ENCODE peak calls at places on chromosomes 3 and 15, in eight cellular contexts. N is brain microvascular endothelial cell, L is body of pancreas, B is tibial nerve, I is dorsolateral prefrontal cortex, X is sigmoid colon, F is uterus, H is PC-9. D is an unnamed sample.

GRCh38 chr15:57751177-57751800 is 44.8 kb downstream of the POLR2M start:
- DNase-seq in I (no peak), H (no peak), F (no peak), N (peak), X (no peak), B (no peak), L (no peak), D (peak)

GRCh38 chr3:127574880-127575878 is 15.4 kb downstream of the TPRA1 start:
- DNase-seq in X (peak), B (peak), L (peak), I (peak), H (peak), F (peak), N (peak), D (peak)

GRCh38 chr15:93719941-93720351 is 511.4 kb upstream of the MCTP2 start:
- DNase-seq in X (no peak), H (no peak), I (no peak), L (no peak), N (peak), F (no peak), B (no peak), D (peak)

GRCh38 chr3:111917300-111917699 is 58.2 kb downstream of the PHLDB2 start:
- DNase-seq in I (no peak), N (peak), B (no peak), L (no peak), X (no peak), F (no peak), H (peak), D (no peak)

GRCh38 chr15:90947577-90948357 is 6.9 kb upstream of the RCCD1 start:
- DNase-seq in B (no peak), H (no peak), F (no peak), X (no peak), N (no peak), L (no peak), I (no peak), D (no peak)

GRCh38 chr3:192745150-192745549 is 17.8 kb upstream of the FGF12 start:
- DNase-seq in I (no peak), H (peak), F (no peak), N (no peak), B (no peak), L (no peak), X (no peak), D (no peak)

GRCh38 chr3:77189258-77189657 is 149.4 kb downstream of the ROBO2 start:
- DNase-seq in X (no peak), I (no peak), B (no peak), H (no peak), F (no peak), L (no peak), N (no peak), D (no peak)

GRCh38 chr3:101813817-101814440 is 34.9 kb downstream of the NXPE3 start:
- DNase-seq in H (no peak), F (no peak), X (no peak), L (no peak), N (no peak), B (no peak), I (no peak), D (no peak)

GRCh38 chr3:143121240-143122088 is 1.9 kb downstream of the CHST2 start:
- DNase-seq in N (peak), B (no peak), H (no peak), I (peak), X (no peak), F (peak), L (peak), D (peak)

GRCh38 chr15:96333194-96334016 is 2.9 kb downstream of the NR2F2 start:
- DNase-seq in H (no peak), L (peak), N (peak), B (no peak), F (peak), I (no peak), X (peak), D (no peak)

GRCh38 chr3:134685881-134686802 is 35.3 kb upstream of the KY start:
- DNase-seq in I (no peak), X (no peak), B (no peak), F (no peak), N (peak), L (no peak), H (no peak), D (peak)

GRCh38 chr15:63287109-63287508 is 9.7 kb downstream of the APH1B start:
- DNase-seq in H (no peak), X (no peak), F (no peak), N (no peak), B (no peak), I (no peak), L (no peak), D (no peak)

GRCh38 chr3:40623567-40623966 is 98.8 kb downstream of the ZNF621 start:
- DNase-seq in H (peak), F (no peak), B (no peak), N (peak), L (no peak), X (no peak), I (no peak), D (no peak)

GRCh38 chr15:71228403-71228802 is 113.1 kb downstream of the THSD4 start:
- DNase-seq in B (no peak), I (no peak), H (no peak), N (no peak), L (no peak), X (no peak), F (no peak), D (peak)

GRCh38 chr15:57138260-57138895 is 219.9 kb downstream of the TCF12 start:
- DNase-seq in X (no peak), N (peak), B (no peak), H (peak), F (no peak), L (no peak), I (no peak), D (no peak)

GRCh38 chr3:178434206-178434805 is 101.9 kb upstream of the KCNMB2 start:
- DNase-seq in I (no peak), N (no peak), B (no peak), X (no peak), L (no peak), F (no peak), H (no peak), D (no peak)

GRCh38 chr15:41969851-41970431 is 2.4 kb downstream of the EHD4 start:
- DNase-seq in H (no peak), B (no peak), X (no peak), F (no peak), I (no peak), N (peak), L (no peak), D (no peak)

GRCh38 chr3:27494784-27495183 is 10.6 kb upstream of the SLC4A7 start:
- DNase-seq in F (no peak), B (no peak), H (no peak), N (no peak), I (no peak), L (no peak), X (no peak), D (no peak)

GRCh38 chr3:26719148-26719547 is 96.6 kb downstream of the LRRC3B start:
- DNase-seq in B (no peak), L (no peak), I (peak), N (no peak), F (no peak), X (no peak), H (no peak), D (no peak)

GRCh38 chr3:85054579-85054978 is 95.8 kb downstream of the CADM2 start:
- DNase-seq in N (no peak), I (no peak), B (no peak), L (no peak), F (no peak), X (no peak), H (no peak), D (no peak)

GRCh38 chr3:30203301-30203700 is 403.1 kb upstream of the TGFBR2 start:
- DNase-seq in X (no peak), L (no peak), N (peak), F (no peak), B (no peak), H (no peak), I (no peak), D (peak)

GRCh38 chr3:132222868-132223538 is 94.2 kb upstream of the ACP3 start:
- DNase-seq in F (no peak), I (no peak), L (peak), B (no peak), H (no peak), N (no peak), X (no peak), D (no peak)

GRCh38 chr3:143951351-143951971 is 20.2 kb upstream of the DIPK2A start:
- DNase-seq in I (no peak), B (no peak), X (no peak), H (peak), F (no peak), L (no peak), N (peak), D (no peak)

GRCh38 chr3:127352612-127353011 is 64.8 kb upstream of the PRR20G start:
- DNase-seq in B (no peak), H (no peak), F (no peak), L (no peak), I (no peak), X (no peak), N (no peak), D (no peak)

GRCh38 chr15:92812271-92812670 is 87.9 kb upstream of the CHD2 start:
- DNase-seq in X (no peak), N (no peak), B (no peak), I (no peak), L (no peak), F (no peak), H (no peak), D (no peak)

GRCh38 chr15:85542895-85543331 is 162.5 kb downstream of the AKAP13 start:
- DNase-seq in X (no peak), L (no peak), F (no peak), H (no peak), N (no peak), I (no peak), B (no peak), D (no peak)

GRCh38 chr15:73924258-73924921 is 1.9 kb upstream of the LOXL1 start:
- DNase-seq in X (no peak), I (no peak), L (no peak), N (peak), H (peak), B (no peak), F (peak), D (peak)

GRCh38 chr3:29011441-29011840 is 269.4 kb upstream of the RBMS3 start:
- DNase-seq in L (no peak), F (no peak), H (no peak), X (no peak), N (no peak), B (no peak), I (no peak), D (no peak)

GRCh38 chr3:51386159-51386851 is 1.2 kb downstream of the MANF start:
- DNase-seq in L (no peak), X (no peak), F (no peak), I (peak), B (no peak), N (no peak), H (no peak), D (no peak)

GRCh38 chr3:156620260-156620659 is 54.1 kb upstream of the TIPARP start:
- DNase-seq in H (no peak), B (no peak), F (no peak), I (no peak), L (no peak), N (peak), X (no peak), D (no peak)

GRCh38 chr3:37751967-37752660 is 109.6 kb upstream of the CTDSPL start:
- DNase-seq in I (no peak), F (no peak), L (no peak), X (no peak), N (no peak), B (no peak), H (no peak), D (no peak)

DNA sequence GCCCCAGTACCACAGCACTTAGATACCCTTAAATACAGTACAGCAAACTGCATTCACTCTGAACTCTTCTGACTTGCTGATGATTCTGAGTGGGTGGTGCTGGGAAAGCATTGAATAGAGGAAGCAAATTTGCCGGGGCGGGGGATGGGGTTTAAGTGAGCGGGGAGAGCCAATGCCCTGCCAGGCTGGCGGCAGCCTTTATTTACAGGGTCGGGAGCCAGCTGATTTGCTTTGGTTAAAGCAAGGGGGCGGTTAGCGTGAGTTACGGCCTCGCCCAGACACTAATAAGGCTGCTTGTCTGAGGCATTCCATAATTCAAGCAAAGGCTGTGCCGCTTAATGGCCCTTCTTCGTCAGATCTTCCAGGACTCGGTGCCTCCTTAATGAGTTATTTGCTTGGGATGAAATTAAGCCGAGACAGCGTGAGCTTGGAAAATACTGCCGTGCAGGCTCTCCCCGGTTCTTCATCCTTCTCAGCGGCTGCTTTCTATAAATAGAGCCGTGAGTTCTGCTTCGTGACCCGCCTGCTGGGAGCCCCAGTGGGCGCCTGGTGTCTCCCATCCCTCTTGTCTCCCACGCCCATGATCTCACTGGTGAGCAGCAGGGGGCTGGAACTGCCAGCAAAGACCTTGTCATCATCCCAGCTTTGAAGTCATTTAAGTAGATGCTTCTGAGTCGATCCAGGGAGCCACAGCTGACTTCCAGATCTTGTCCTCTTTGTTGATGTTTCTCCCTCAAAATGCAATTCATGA is 25.8 kb downstream of the SPSB4 start:
- DNase-seq in F (peak), H (no peak), I (peak), B (no peak), L (peak), X (peak), N (peak), D (no peak)
- H3K27ac ChIP-seq in F (peak), H (no peak), I (peak), B (peak), L (peak), X (peak), N (no peak), D (no peak)

GRCh38 chr3:187210091-187210490 is 12.8 kb downstream of the RTP1 start:
- DNase-seq in N (no peak), L (no peak), F (no peak), I (no peak), X (no peak), H (no peak), B (no peak), D (no peak)
- H3K4me3 ChIP-seq in N (no peak), L (no peak), F (no peak), I (no peak), X (no peak), H (no peak), B (no peak), D (no peak)

GRCh38 chr15:43169888-43170287 is 15.3 kb upstream of the CCNDBP1 start:
- DNase-seq in B (no peak), I (no peak), F (no peak), N (no peak), X (no peak), L (no peak), H (no peak), D (no peak)
- H3K27ac ChIP-seq in B (no peak), I (no peak), F (no peak), N (no peak), X (no peak), L (no peak), H (no peak), D (no peak)

GRCh38 chr3:54121404-54122045 is 827 bp upstream of the CACNA2D3 start:
- DNase-seq in F (no peak), H (no peak), N (no peak), X (no peak), L (no peak), B (no peak), I (no peak), D (no peak)
- H3K4me3 ChIP-seq in F (peak), H (no peak), N (no peak), X (peak), L (peak), B (peak), I (peak), D (no peak)

GRCh38 chr3:130565224-130565623 is 48.2 kb downstream of the COL6A6 start:
- DNase-seq in B (no peak), H (no peak), F (no peak), I (no peak), L (no peak), X (no peak), N (no peak), D (no peak)
- H3K27ac ChIP-seq in B (no peak), H (no peak), F (no peak), I (no peak), L (no peak), X (no peak), N (no peak), D (no peak)

GRCh38 chr15:65355173-65355982 is 22.4 kb downstream of the IGDCC3 start:
- DNase-seq in X (no peak), H (no peak), I (peak), F (no peak), B (no peak), N (no peak), L (no peak), D (no peak)

GRCh38 chr15:65349338-65349737 is 28.5 kb downstream of the IGDCC3 start:
- DNase-seq in F (no peak), I (no peak), H (no peak), B (no peak), L (no peak), N (no peak), X (no peak), D (no peak)

GRCh38 chr15:65355983-65356353 is 21.8 kb downstream of the IGDCC3 start:
- DNase-seq in B (no peak), H (no peak), N (no peak), I (no peak), F (no peak), L (no peak), X (no peak), D (no peak)

GRCh38 chr15:65354835-65355172 is 23.0 kb downstream of the IGDCC3 start:
- DNase-seq in N (no peak), I (no peak), B (no peak), L (no peak), X (no peak), F (no peak), H (no peak), D (no peak)
- H3K4me3 ChIP-seq in N (no peak), I (peak), B (no peak), L (no peak), X (peak), F (no peak), H (no peak), D (no peak)

GRCh38 chr15:43922021-43922420 is 95.2 kb downstream of the WDR76 start:
- DNase-seq in H (peak), X (no peak), F (no peak), N (peak), B (no peak), I (no peak), L (no peak), D (peak)
- H3K27ac ChIP-seq in H (no peak), X (no peak), F (no peak), N (no peak), B (no peak), I (peak), L (no peak), D (peak)

DNA sequence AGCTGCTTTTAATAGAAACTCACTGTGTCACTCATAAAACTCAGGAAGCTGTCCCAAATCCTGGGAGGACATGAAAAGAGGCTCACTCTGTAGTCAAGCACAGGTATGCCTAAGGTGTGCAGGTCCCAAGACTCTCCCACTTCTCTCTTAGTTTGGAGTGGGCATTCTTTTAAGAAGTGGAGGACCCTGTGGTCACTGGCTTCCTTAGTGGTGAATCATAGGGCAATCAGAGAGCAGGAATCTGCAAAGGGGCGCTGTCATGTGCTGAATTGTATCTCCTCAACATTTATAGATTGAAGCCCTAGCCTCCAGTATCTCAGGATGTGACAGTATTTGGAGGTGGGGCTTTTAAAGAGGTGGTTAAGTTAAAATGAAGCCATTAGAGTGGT is 47.2 kb upstream of the ZBTB38 start:
- DNase-seq in F (no peak), L (no peak), N (peak), B (no peak), H (no peak), I (no peak), X (no peak), D (no peak)
- H3K4me3 ChIP-seq in F (no peak), L (no peak), N (no peak), B (no peak), H (no peak), I (no peak), X (no peak), D (no peak)

GRCh38 chr3:66272016-66272415 is 51.2 kb downstream of the SLC25A26 start:
- DNase-seq in L (no peak), I (no peak), B (no peak), X (no peak), N (no peak), H (no peak), F (no peak), D (no peak)

GRCh38 chr3:66268864-66269263 is 48.1 kb downstream of the SLC25A26 start:
- DNase-seq in I (no peak), N (no peak), X (no peak), F (no peak), B (no peak), H (no peak), L (no peak), D (no peak)

GRCh38 chr3:66270726-66271125 is 49.9 kb downstream of the SLC25A26 start:
- DNase-seq in H (no peak), B (no peak), I (no peak), F (no peak), X (no peak), N (no peak), L (no peak), D (peak)

GRCh38 chr3:66270314-66270713 is 49.5 kb downstream of the SLC25A26 start:
- DNase-seq in L (no peak), X (no peak), H (no peak), N (no peak), B (no peak), I (no peak), F (no peak), D (no peak)

DNA sequence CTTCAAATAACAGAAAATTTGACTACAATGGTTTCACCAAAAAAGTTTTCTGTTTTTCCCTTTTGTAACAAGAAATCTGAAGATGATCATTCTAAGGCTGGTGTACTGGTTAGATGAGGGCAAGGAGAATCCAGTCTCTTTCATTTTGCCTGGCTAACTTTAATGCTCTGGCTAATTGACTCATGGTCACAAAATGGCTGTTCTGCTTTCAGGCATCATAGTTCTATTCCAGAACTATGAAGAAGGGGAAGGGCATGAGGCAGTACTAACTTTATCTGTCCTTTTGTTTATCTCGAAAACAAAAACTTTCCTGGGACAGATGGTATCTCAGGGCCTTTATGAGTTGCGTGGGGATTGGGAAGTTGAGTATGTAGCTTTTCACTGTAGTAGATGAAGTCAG is 50.4 kb downstream of the SLC25A26 start:
- DNase-seq in N (no peak), F (no peak), L (no peak), H (no peak), B (no peak), I (no peak), X (no peak), D (no peak)
- H3K27ac ChIP-seq in N (no peak), F (no peak), L (no peak), H (no peak), B (no peak), I (no peak), X (no peak), D (peak)